ENCODE peak calls at places on chromosomes 3 and 15, in ten cellular contexts. M is osteoblast, G is keratinocyte, E is adrenal gland, H is sigmoid colon, K is dorsolateral prefrontal cortex, U is kidney epithelial cell, J is breast epithelium, R is WERI-Rb-1, A is lower leg skin. B is an unnamed sample.

GRCh38 chr15:76333309-76333708 is 3.3 kb upstream of the ISL2 start:
- DNase-seq in J (no peak), U (no peak), G (no peak), A (no peak), M (no peak), H (no peak), K (no peak), E (no peak), R (no peak), B (no peak)

GRCh38 chr15:67259375-67259774 is 4.8 kb downstream of the IQCH start:
- DNase-seq in J (no peak), R (no peak), M (no peak), A (no peak), K (no peak), H (no peak), G (no peak), E (no peak), U (no peak), B (no peak)

GRCh38 chr3:177250108-177250507 is 52.8 kb upstream of the TBL1XR1 start:
- DNase-seq in E (no peak), U (no peak), J (no peak), M (no peak), R (no peak), H (no peak), A (no peak), K (no peak), G (no peak), B (no peak)

GRCh38 chr15:78977091-78977571 is 32.3 kb upstream of the CTSH start:
- DNase-seq in M (no peak), E (no peak), G (no peak), J (no peak), R (no peak), H (no peak), K (no peak), U (no peak), A (no peak), B (no peak)

GRCh38 chr3:161914703-161915102 is 418.1 kb downstream of the OTOL1 start:
- DNase-seq in M (peak; percentile 32), G (no peak), K (peak; percentile 59), R (peak; percentile 78), A (peak; percentile 19), U (peak; percentile 41), E (no peak), H (peak; percentile 69), J (no peak), B (no peak)

GRCh38 chr15:83282859-83283812 is 1.3 kb downstream of the BNC1 start:
- DNase-seq in E (no peak), G (no peak), A (no peak), U (no peak), M (peak; percentile 88), R (no peak), J (no peak), K (no peak), H (no peak), B (no peak)

GRCh38 chr3:128878556-128879124 is 780 bp upstream of the ACAD9 start:
- DNase-seq in R (no peak), J (no peak), G (peak; percentile 41), A (peak; percentile 25), U (no peak), H (peak; percentile 67), K (no peak), E (peak; percentile 54), M (peak; percentile 91), B (no peak)

GRCh38 chr15:63050737-63051700 is 8.5 kb downstream of the TPM1 start:
- DNase-seq in H (no peak), R (no peak), M (peak; percentile 84), U (no peak), K (no peak), A (no peak), J (no peak), E (no peak), G (no peak), B (no peak)

GRCh38 chr3:147218976-147219375 is 187.4 kb downstream of the ZIC4 start:
- DNase-seq in E (no peak), K (no peak), G (no peak), J (no peak), M (no peak), H (no peak), R (no peak), U (no peak), A (no peak), B (no peak)

GRCh38 chr3:150956376-150956775 is 16.2 kb downstream of the CLRN1 start:
- DNase-seq in H (no peak), R (no peak), M (no peak), A (no peak), G (no peak), E (peak; percentile 44), J (no peak), K (no peak), U (peak; percentile 49), B (no peak)

GRCh38 chr3:101521251-101521701 is 8.3 kb upstream of the SENP7 start:
- DNase-seq in R (no peak), M (no peak), E (no peak), H (no peak), J (no peak), K (no peak), U (no peak), A (no peak), G (no peak), B (no peak)

GRCh38 chr15:45126535-45127158 is 3.0 kb downstream of the DUOXA1 start:
- DNase-seq in H (no peak), U (no peak), R (peak; percentile 53), A (no peak), K (no peak), J (no peak), G (no peak), E (no peak), M (peak; percentile 87), B (no peak)

GRCh38 chr3:171783086-171783485 is 27.2 kb downstream of the PLD1 start:
- DNase-seq in J (no peak), E (no peak), G (no peak), M (peak; percentile 65), R (no peak), K (no peak), H (no peak), A (no peak), U (no peak), B (no peak)

DNA sequence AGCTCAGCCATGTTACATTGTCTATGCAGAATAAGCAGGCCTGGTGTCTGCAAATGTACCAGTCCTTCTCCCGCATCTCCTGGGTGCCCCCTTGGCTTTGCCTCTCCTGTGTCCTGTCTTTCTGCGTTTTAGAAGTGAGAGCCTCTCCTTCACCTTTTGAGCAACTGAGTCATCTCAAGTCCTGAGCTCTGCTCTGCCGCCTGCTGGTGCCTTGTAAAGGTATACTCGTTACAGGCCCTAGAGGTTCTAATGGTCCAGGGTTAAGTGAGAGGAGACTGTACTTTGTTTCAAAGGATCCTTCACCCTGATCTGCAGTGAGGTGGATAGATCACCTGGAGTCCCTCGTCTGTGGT is 12.6 kb downstream of the GHRL start:
- DNase-seq in M (no peak), G (no peak), E (no peak), A (no peak), K (no peak), U (no peak), R (no peak), J (no peak), H (no peak), B (no peak)
- TF ChIP-seq CTCF in M (peak; percentile 10), G (peak; percentile 5), E (no peak), A (no peak), K (no peak), U (no peak), R (peak; percentile 4), J (no peak), H (no peak), B (no peak)

GRCh38 chr3:28347374-28348285 is 891 bp upstream of the ZCWPW2 start:
- DNase-seq in U (no peak), J (no peak), G (no peak), A (peak; percentile 14), R (no peak), H (no peak), K (no peak), M (no peak), E (no peak), B (no peak)

GRCh38 chr3:28345690-28346089 is 2.8 kb upstream of the ZCWPW2 start:
- DNase-seq in G (no peak), R (no peak), K (no peak), E (no peak), J (no peak), U (no peak), M (no peak), A (no peak), H (no peak), B (no peak)

GRCh38 chr3:28348637-28349396 is at the start of the genes AZI2 and ZCWPW2:
- DNase-seq in E (peak; percentile 98), M (peak; percentile 95), H (peak; percentile 98), A (peak; percentile 93), R (peak; percentile 96), U (peak; percentile 61), K (peak; percentile 87), G (peak; percentile 48), J (peak; percentile 94), B (peak; percentile 96)

GRCh38 chr3:28348286-28348636 is 260 bp upstream of the ZCWPW2 start:
- DNase-seq in H (no peak), A (no peak), U (no peak), E (no peak), R (no peak), J (no peak), G (peak; percentile 53), K (no peak), M (no peak), B (no peak)

GRCh38 chr3:28349397-28350000 is 875 bp upstream of the AZI2 start:
- DNase-seq in R (no peak), G (no peak), J (no peak), U (peak; percentile 26), M (peak; percentile 46), H (no peak), K (no peak), E (no peak), A (no peak), B (no peak)
- TF ChIP-seq CTCF in R (no peak), G (no peak), J (no peak), U (no peak), M (no peak), H (no peak), K (no peak), E (no peak), A (no peak), B (no peak)

GRCh38 chr3:8094415-8094814 is 407.2 kb upstream of the LMCD1 start:
- DNase-seq in A (no peak), R (no peak), U (no peak), K (no peak), E (no peak), G (no peak), M (no peak), J (no peak), H (no peak), B (no peak)

GRCh38 chr3:8095724-8096123 is 405.9 kb upstream of the LMCD1 start:
- DNase-seq in H (no peak), E (no peak), J (no peak), R (peak; percentile 41), G (no peak), A (no peak), U (no peak), M (no peak), K (no peak), B (no peak)

GRCh38 chr3:8097690-8098089 is 403.9 kb upstream of the LMCD1 start:
- DNase-seq in R (no peak), U (no peak), E (no peak), J (no peak), K (no peak), M (no peak), A (no peak), G (no peak), H (no peak), B (no peak)
- TF ChIP-seq CTCF in R (no peak), U (no peak), E (no peak), J (no peak), K (no peak), M (no peak), A (no peak), G (no peak), H (no peak), B (no peak)

GRCh38 chr3:132038198-132038825 is 3.5 kb upstream of the CPNE4 start:
- DNase-seq in M (peak; percentile 1), K (no peak), A (no peak), G (no peak), J (no peak), U (no peak), H (no peak), R (no peak), E (no peak), B (no peak)
- TF ChIP-seq CTCF in M (peak; percentile 64), K (peak; percentile 62), A (no peak), G (no peak), J (no peak), U (peak; percentile 68), H (no peak), R (peak; percentile 45), E (peak; percentile 33), B (peak; percentile 76)